ENCODE peak calls at places on chromosomes 13 and 19, in ten cellular contexts. Y, L, R, X, A, O, T, K, W and P are unnamed samples.

GRCh38 chr19:40229484-40229883 is 3.0 kb upstream of the CCNP start:
- DNase-seq in Y (no peak), L (no peak), R (no peak), X (no peak), A (no peak), O (no peak), T (no peak), K (no peak), W (no peak), P (no peak)

GRCh38 chr19:51293571-51294210 is 17.8 kb upstream of the IGLON5 start:
- DNase-seq in Y (no peak), L (no peak), R (no peak), X (no peak), A (no peak), O (no peak), T (no peak), K (no peak), W (no peak), P (no peak)

GRCh38 chr13:70310720-70311119 is 202.5 kb upstream of the KLHL1 start:
- DNase-seq in Y (no peak), L (no peak), R (no peak), X (peak), A (peak), O (no peak), T (no peak), K (no peak), W (peak), P (no peak)

GRCh38 chr19:35874392-35874930 is 6.1 kb downstream of the APLP1 start:
- DNase-seq in Y (no peak), L (no peak), R (no peak), X (no peak), A (no peak), O (no peak), T (no peak), K (no peak), W (no peak), P (no peak)

GRCh38 chr13:113002206-113002821 is 33.3 kb downstream of the MCF2L start:
- DNase-seq in Y (no peak), L (peak), R (no peak), X (peak), A (no peak), O (no peak), T (no peak), K (no peak), W (peak), P (no peak)

GRCh38 chr13:30780338-30780981 is 45.1 kb downstream of the ALOX5AP start:
- DNase-seq in Y (no peak), L (no peak), R (no peak), X (no peak), A (no peak), O (no peak), T (no peak), K (no peak), W (no peak), P (no peak)

GRCh38 chr13:78228940-78229339 is 310.3 kb upstream of the EDNRB start:
- DNase-seq in Y (no peak), L (no peak), R (no peak), X (no peak), A (no peak), O (no peak), T (no peak), K (no peak), W (no peak), P (no peak)

GRCh38 chr19:55223291-55224037 is 5.1 kb downstream of the TMEM86B start:
- DNase-seq in Y (no peak), L (no peak), R (no peak), X (no peak), A (peak), O (no peak), T (no peak), K (no peak), W (no peak), P (no peak)

GRCh38 chr19:41999071-41999877 is 5.2 kb upstream of the ATP1A3 start:
- DNase-seq in Y (no peak), L (no peak), R (no peak), X (no peak), A (no peak), O (no peak), T (no peak), K (no peak), W (no peak), P (no peak)

GRCh38 chr19:33887891-33888290 is 91.2 kb downstream of the KCTD15 start:
- DNase-seq in Y (no peak), L (no peak), R (no peak), X (no peak), A (no peak), O (no peak), T (no peak), K (no peak), W (no peak), P (no peak)

GRCh38 chr13:73168993-73169401 is 110.2 kb downstream of the KLF5 start:
- DNase-seq in Y (no peak), L (no peak), R (no peak), X (no peak), A (no peak), O (no peak), T (no peak), K (no peak), W (no peak), P (no peak)

GRCh38 chr13:113493315-113493951 is 2.9 kb upstream of the DCUN1D2 start:
- DNase-seq in Y (peak), L (no peak), R (no peak), X (no peak), A (peak), O (no peak), T (no peak), K (no peak), W (no peak), P (no peak)

GRCh38 chr19:10516671-10517286 is 468 bp downstream of the S1PR5 start:
- DNase-seq in Y (no peak), L (no peak), R (no peak), X (no peak), A (peak), O (no peak), T (peak), K (no peak), W (no peak), P (no peak)

GRCh38 chr13:106129273-106129672 is 406.2 kb downstream of the EFNB2 start:
- DNase-seq in Y (no peak), L (no peak), R (no peak), X (peak), A (no peak), O (no peak), T (no peak), K (no peak), W (no peak), P (no peak)

GRCh38 chr19:29625316-29625715 is 19.2 kb downstream of the POP4 start:
- DNase-seq in Y (no peak), L (no peak), R (no peak), X (no peak), A (no peak), O (no peak), T (no peak), K (no peak), W (no peak), P (no peak)

GRCh38 chr19:57537953-57538547 is 10.9 kb downstream of the ZNF549 start:
- DNase-seq in Y (no peak), L (no peak), R (no peak), X (no peak), A (no peak), O (no peak), T (no peak), K (no peak), W (no peak), P (no peak)

GRCh38 chr13:22154041-22154440 is 483.2 kb downstream of the FGF9 start:
- DNase-seq in Y (no peak), L (no peak), R (no peak), X (no peak), A (no peak), O (no peak), T (no peak), K (no peak), W (no peak), P (no peak)

GRCh38 chr13:91187522-91187921 is 160.0 kb upstream of the MIR17HG start:
- DNase-seq in Y (no peak), L (no peak), R (no peak), X (no peak), A (no peak), O (no peak), T (no peak), K (no peak), W (no peak), P (no peak)

GRCh38 chr13:79459906-79460305 is 21.0 kb upstream of the NDFIP2 start:
- DNase-seq in Y (no peak), L (no peak), R (no peak), X (no peak), A (no peak), O (no peak), T (no peak), K (no peak), W (no peak), P (no peak)

GRCh38 chr13:112700291-112701060 is 10.6 kb downstream of the ATP11A start:
- DNase-seq in Y (no peak), L (no peak), R (no peak), X (no peak), A (no peak), O (no peak), T (no peak), K (no peak), W (no peak), P (no peak)

GRCh38 chr13:64332048-64332447 is 2898.1 kb downstream of the PCDH9 start:
- DNase-seq in Y (no peak), L (no peak), R (no peak), X (no peak), A (no peak), O (no peak), T (no peak), K (no peak), W (no peak), P (no peak)

GRCh38 chr13:41465215-41465907 is 8.0 kb downstream of the RGCC start:
- DNase-seq in Y (peak), L (no peak), R (peak), X (no peak), A (peak), O (peak), T (peak), K (peak), W (no peak), P (peak)

GRCh38 chr13:51541037-51541436 is 43.2 kb upstream of the WDFY2 start:
- DNase-seq in Y (no peak), L (no peak), R (no peak), X (no peak), A (no peak), O (no peak), T (no peak), K (no peak), W (no peak), P (no peak)

GRCh38 chr19:49853852-49854849 is 3.2 kb downstream of the PTOV1 start:
- DNase-seq in Y (no peak), L (no peak), R (no peak), X (no peak), A (no peak), O (no peak), T (no peak), K (no peak), W (no peak), P (no peak)

GRCh38 chr13:97141564-97142005 is 80.5 kb upstream of the MBNL2 start:
- DNase-seq in Y (peak), L (no peak), R (no peak), X (peak), A (peak), O (no peak), T (no peak), K (no peak), W (peak), P (no peak)

GRCh38 chr19:13149628-13150186 is 468 bp downstream of the STX10 start:
- DNase-seq in Y (no peak), L (peak), R (no peak), X (peak), A (no peak), O (peak), T (no peak), K (peak), W (peak), P (no peak)

GRCh38 chr13:66831317-66831716 is 398.8 kb downstream of the PCDH9 start:
- DNase-seq in Y (no peak), L (no peak), R (no peak), X (no peak), A (no peak), O (no peak), T (no peak), K (no peak), W (no peak), P (no peak)

GRCh38 chr13:40254394-40254793 is 412.0 kb downstream of the FOXO1 start:
- DNase-seq in Y (no peak), L (no peak), R (no peak), X (no peak), A (no peak), O (no peak), T (no peak), K (no peak), W (no peak), P (no peak)

GRCh38 chr19:41407271-41407670 is 9.7 kb downstream of the BCKDHA start:
- DNase-seq in Y (no peak), L (no peak), R (no peak), X (no peak), A (no peak), O (no peak), T (no peak), K (no peak), W (no peak), P (no peak)